ENCODE peak calls at places on chromosomes 4 and X, in four cellular contexts. M is BJ, B is ascending aorta, K is AG09309. L is an unnamed sample.

GRCh38 chrX:37993857-37994619 is 12.3 kb upstream of the SYTL5 start:
- DNase-seq in K (no peak), B (no peak), M (no peak), L (no peak)

GRCh38 chrX:67545772-67546495 is 2.1 kb downstream of the AR start:
- DNase-seq in M (no peak), B (no peak), K (no peak), L (no peak)

GRCh38 chr4:123443401-123444297 is 47.1 kb downstream of the SPRY1 start:
- DNase-seq in M (no peak), B (no peak), K (no peak), L (no peak)

GRCh38 chr4:122012735-122013134 is 60.9 kb upstream of the TRPC3 start:
- DNase-seq in M (no peak), K (peak; percentile 11), B (no peak), L (no peak)

GRCh38 chrX:821311-822178 is 191.0 kb downstream of the SHOX start:
- DNase-seq in B (no peak), K (no peak), M (no peak), L (no peak)

GRCh38 chr4:80138556-80139538 is 58.5 kb upstream of the PRDM8 start:
- DNase-seq in K (peak; percentile 27), B (no peak), M (no peak), L (no peak)

GRCh38 chrX:80808854-80809493 is 703 bp downstream of the BRWD3 start:
- DNase-seq in B (no peak), M (no peak), K (no peak), L (no peak)

GRCh38 chr4:114108869-114109268 is 129.4 kb upstream of the ARSJ start:
- DNase-seq in B (no peak), K (no peak), M (no peak), L (no peak)

GRCh38 chr4:82885410-82885809 is 5.5 kb downstream of the SEC31A start:
- DNase-seq in B (no peak), K (no peak), M (no peak), L (no peak)

GRCh38 chr4:51853027-51853682 is 10.2 kb downstream of the DCUN1D4 start:
- DNase-seq in B (no peak), K (no peak), M (no peak), L (no peak)

GRCh38 chr4:106986486-106986885 is 49.6 kb downstream of the DKK2 start:
- DNase-seq in B (no peak), K (peak; percentile 66), M (peak; percentile 11), L (peak; percentile 4)

GRCh38 chrX:82756272-82756671 is 751.8 kb upstream of the POU3F4 start:
- DNase-seq in M (no peak), K (no peak), B (no peak), L (no peak)

GRCh38 chr4:20760053-20760452 is 59.8 kb downstream of the PACRGL start:
- DNase-seq in B (no peak), M (no peak), K (no peak), L (no peak)

GRCh38 chr4:89303177-89303576 is 4.4 kb downstream of the GPRIN3 start:
- DNase-seq in K (no peak), B (peak; percentile 26), M (no peak), L (no peak)

GRCh38 chrX:136639506-136640176 is 8.3 kb upstream of the CD40LG start:
- DNase-seq in B (no peak), K (no peak), M (no peak), L (no peak)

GRCh38 chrX:126238220-126238619 is 72.1 kb upstream of the DCAF12L2 start:
- DNase-seq in M (no peak), B (no peak), K (no peak), L (no peak)

GRCh38 chr4:42339935-42340406 is 57.3 kb upstream of the SHISA3 start:
- DNase-seq in K (no peak), M (no peak), B (no peak), L (no peak)

GRCh38 chr4:70930530-70931256 is 28.5 kb downstream of the MOB1B start:
- DNase-seq in M (no peak), B (no peak), K (no peak), L (no peak)

GRCh38 chr4:20805716-20806115 is 105.5 kb downstream of the PACRGL start:
- DNase-seq in B (no peak), M (no peak), K (no peak), L (no peak)

GRCh38 chr4:184806711-184807110 is 19.1 kb downstream of the ACSL1 start:
- DNase-seq in K (no peak), B (no peak), M (no peak), L (no peak)

GRCh38 chr4:52658671-52659015 is 458 bp downstream of the USP46 start:
- DNase-seq in K (no peak), B (no peak), M (no peak), L (no peak)

GRCh38 chr4:13541720-13542576 is 2.4 kb downstream of the NKX3-2 start:
- DNase-seq in K (no peak), M (no peak), B (no peak), L (no peak)

GRCh38 chrX:100720301-100720700 is 11.6 kb downstream of the SYTL4 start:
- DNase-seq in K (no peak), M (no peak), B (no peak), L (no peak)

GRCh38 chr4:173448919-173449641 is 50.2 kb upstream of the SCRG1 start:
- DNase-seq in K (no peak), B (no peak), M (no peak), L (no peak)

GRCh38 chr4:30767147-30767546 is 47.0 kb downstream of the PCDH7 start:
- DNase-seq in K (no peak), M (no peak), B (no peak), L (no peak)

GRCh38 chrX:1384738-1385250 is 7.1 kb downstream of the SLC25A6 start:
- DNase-seq in M (no peak), B (no peak), K (no peak), L (no peak)

GRCh38 chr4:145195167-145195952 is 15.0 kb upstream of the OTUD4 start:
- DNase-seq in M (no peak), B (no peak), K (no peak), L (no peak)

GRCh38 chr4:39514888-39515401 is 12.3 kb downstream of the UGDH start:
- DNase-seq in M (no peak), B (no peak), K (no peak), L (no peak)
- H3K4me3 ChIP-seq in M (no peak overlapping the region), B (no peak overlapping the region), K (no peak overlapping the region), L (no peak overlapping the region)

DNA sequence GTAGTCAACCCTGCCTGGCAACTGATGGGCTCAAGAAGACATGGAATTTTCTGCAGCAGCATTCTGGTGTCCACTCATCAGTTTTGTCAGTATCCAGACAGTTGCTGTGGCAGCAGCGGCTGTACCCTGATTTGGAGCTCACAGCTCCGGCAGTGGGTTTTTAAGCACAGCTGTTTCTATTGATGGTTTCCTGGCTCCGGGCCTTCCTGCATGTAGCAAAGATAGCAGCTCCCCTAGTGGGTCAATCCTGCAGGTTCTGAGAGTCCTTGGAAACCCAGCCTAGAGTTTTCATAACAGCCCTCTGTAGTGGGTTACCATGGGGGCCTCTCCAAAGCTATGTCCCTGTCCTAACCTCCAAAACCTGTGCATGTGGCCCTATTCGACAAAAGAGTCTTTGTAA is 84.0 kb upstream of the ATP6AP2 start:
- DNase-seq in B (no peak), K (peak; percentile 2), M (no peak), L (no peak)
- TF ChIP-seq CTCF in B (no peak), K (peak; percentile 32), M (peak; percentile 25), L (peak; percentile 38)

GRCh38 chr4:147488551-147488950 is 7.7 kb downstream of the EDNRA start:
- DNase-seq in K (no peak), M (no peak), B (no peak), L (no peak)
- H3K4me3 ChIP-seq in K (no peak overlapping the region), M (no peak overlapping the region), B (no peak overlapping the region), L (no peak overlapping the region)

DNA sequence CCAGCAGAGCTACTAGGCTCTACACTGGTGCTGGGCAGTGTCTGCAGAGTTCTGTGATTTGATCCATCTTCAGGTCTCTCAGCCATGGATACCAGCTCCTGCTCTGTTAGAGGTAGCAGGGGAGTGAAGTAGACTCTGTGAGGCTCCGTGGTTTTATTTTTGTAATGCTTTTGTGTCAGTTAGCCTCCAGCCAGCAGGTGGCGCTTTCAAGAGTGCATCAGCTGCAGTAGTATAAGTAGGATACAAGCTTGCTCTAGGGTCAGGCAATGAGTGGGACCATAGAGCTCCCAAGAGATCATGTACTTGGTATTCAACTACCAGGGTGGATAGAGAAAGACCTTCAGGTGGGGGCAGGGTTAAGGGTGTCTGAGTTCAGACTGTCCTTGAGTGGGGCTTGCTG is 362.5 kb upstream of the TRAM1L1 start:
- DNase-seq in B (no peak), M (no peak), K (no peak), L (no peak)
- TF ChIP-seq CTCF in B (no peak), M (no peak), K (no peak), L (peak; percentile 25)

GRCh38 chr4:19403786-19404185 is 847.9 kb upstream of the SLIT2 start:
- DNase-seq in K (no peak), M (no peak), B (no peak), L (no peak)
- H3K4me3 ChIP-seq in K (no peak overlapping the region), M (no peak overlapping the region), B (no peak overlapping the region), L (no peak overlapping the region)

GRCh38 chr4:48906283-48907173 is at the start of gene OCIAD2:
- DNase-seq in M (no peak), B (peak; percentile 22), K (no peak), L (peak; percentile 33)
- TF ChIP-seq CTCF in M (no peak), B (peak; percentile 5), K (no peak), L (peak; percentile 14)

GRCh38 chr4:87977521-87978278 is 2.2 kb downstream of the SPP1 start:
- DNase-seq in K (no peak), B (no peak), M (no peak), L (no peak)

GRCh38 chr4:87973283-87974169 is 2.0 kb upstream of the SPP1 start:
- DNase-seq in K (peak; percentile 60), M (peak; percentile 84), B (no peak), L (no peak)

GRCh38 chr4:87974856-87975462 is 555 bp upstream of the SPP1 start:
- DNase-seq in K (no peak), M (no peak), B (no peak), L (no peak)

GRCh38 chr4:87978656-87979055 is 3.1 kb downstream of the SPP1 start:
- DNase-seq in B (no peak), M (no peak), K (no peak), L (no peak)

GRCh38 chr4:87975466-87975865 is at the start of gene SPP1:
- DNase-seq in B (no peak), M (no peak), K (no peak), L (no peak)
- H3K4me3 ChIP-seq in B (no peak within 1 kb of the TSS), M (no peak within 1 kb of the TSS), K (no peak within 1 kb of the TSS), L (peak within 1 kb of the TSS; percentile 1)

DNA sequence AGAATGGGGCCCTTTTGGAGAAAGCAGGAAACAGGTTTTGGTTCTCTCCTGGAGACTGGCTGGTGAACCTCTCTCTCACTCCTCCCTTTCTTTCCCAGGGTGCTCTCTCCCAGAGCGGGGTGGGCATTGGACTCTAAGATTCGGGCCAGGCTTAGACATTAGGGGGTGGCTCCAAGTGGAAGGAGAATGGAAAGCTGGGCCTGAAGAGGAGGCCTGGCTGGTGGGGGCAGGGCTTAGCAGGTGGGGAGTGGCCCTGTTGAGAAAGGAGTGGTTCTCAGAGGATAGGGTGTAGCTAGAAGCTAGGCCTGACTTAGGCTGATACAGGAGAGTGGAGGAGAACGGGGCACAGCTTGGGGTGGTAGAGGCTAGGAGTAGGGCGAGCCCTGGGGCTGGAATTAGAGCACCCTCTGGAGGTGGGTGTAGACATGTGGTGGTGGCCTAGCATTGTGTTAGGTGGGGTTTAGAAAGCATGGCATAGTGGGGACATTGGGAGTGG is 5.7 kb downstream of the PLP2 start:
- DNase-seq in K (no peak), B (no peak), M (no peak), L (no peak)
- TF ChIP-seq CTCF in K (peak; percentile 14), B (no peak), M (no peak), L (peak; percentile 15)

L was measured in retinal pigment epithelial cell.